ENCODE peak calls at places on chromosomes 3 and 15, in nine cellular contexts. M, E, U, P, B, Y, G, R and Q are unnamed samples.

GRCh38 chr15:101614761-101615160 is 37.4 kb downstream of the TM2D3 start:
- DNase-seq in G (no peak), U (no peak), E (no peak), R (no peak), Y (no peak), M (no peak), P (no peak), B (no peak), Q (no peak)

GRCh38 chr3:34000301-34000700 is 201.9 kb downstream of the PDCD6IP start:
- DNase-seq in M (no peak), B (no peak), R (no peak), Y (no peak), E (no peak), U (no peak), P (no peak), G (no peak), Q (no peak)

GRCh38 chr15:81950841-81951414 is 94.9 kb downstream of the MEX3B start:
- DNase-seq in M (no peak), P (no peak), G (no peak), Y (no peak), B (no peak), U (no peak), E (no peak), R (peak; percentile 76), Q (no peak)

GRCh38 chr15:69285834-69286233 is 12.9 kb upstream of the PAQR5 start:
- DNase-seq in Y (no peak), U (no peak), G (no peak), M (no peak), B (no peak), E (no peak), R (no peak), P (no peak), Q (no peak)

GRCh38 chr15:59247364-59247763 is 40.7 kb downstream of the LDHAL6B start:
- DNase-seq in G (peak; percentile 54), Y (peak; percentile 67), B (peak; percentile 39), M (peak; percentile 11), E (peak; percentile 6), U (no peak), R (peak; percentile 87), P (peak; percentile 39), Q (peak; percentile 22)

GRCh38 chr15:94411279-94411678 is 179.9 kb downstream of the MCTP2 start:
- DNase-seq in R (no peak), U (no peak), P (peak; percentile 29), G (no peak), M (no peak), Y (no peak), B (no peak), E (no peak), Q (no peak)

GRCh38 chr15:84949845-84950569 is 31.6 kb upstream of the PDE8A start:
- DNase-seq in G (no peak), R (no peak), M (no peak), E (no peak), Y (no peak), U (no peak), P (no peak), B (no peak), Q (no peak)

GRCh38 chr3:122916580-122916979 is 111.0 kb downstream of the SEMA5B start:
- DNase-seq in Y (no peak), U (no peak), G (no peak), P (no peak), M (no peak), B (no peak), E (no peak), R (no peak), Q (no peak)